ENCODE peak calls at places on chromosomes 12 and 14, in five cellular contexts. P, N, I, Y and O are unnamed samples.

GRCh38 chr12:3187846-3188755 is 110.9 kb downstream of the TSPAN9 start:
- DNase-seq in P (no peak), N (no peak), Y (no peak), I (no peak), O (no peak)

GRCh38 chr12:106585862-106586534 is 3.2 kb downstream of the RFX4 start:
- DNase-seq in P (peak), I (no peak), Y (no peak), N (no peak), O (no peak)

GRCh38 chr12:46168426-46168825 is 100.4 kb downstream of the SLC38A1 start:
- DNase-seq in Y (no peak), I (no peak), P (no peak), N (no peak), O (no peak)

GRCh38 chr14:95664046-95664445 is 22.2 kb upstream of the TCL1B start:
- DNase-seq in N (no peak), Y (peak), I (no peak), P (no peak), O (no peak)

GRCh38 chr14:33899723-33900341 is 51.0 kb downstream of the EGLN3 start:
- DNase-seq in P (no peak), N (no peak), Y (no peak), I (no peak), O (no peak)

GRCh38 chr12:125936502-125936901 is 871.3 kb downstream of the AACS start:
- DNase-seq in I (no peak), N (no peak), P (no peak), Y (no peak), O (no peak)

GRCh38 chr14:79201545-79202247 is 1009.6 kb downstream of the DIO2 start:
- DNase-seq in P (peak), N (no peak), Y (no peak), I (no peak), O (peak)

GRCh38 chr12:5185435-5186069 is 141.9 kb downstream of the KCNA5 start:
- DNase-seq in I (no peak), Y (no peak), P (no peak), N (no peak), O (no peak)

GRCh38 chr14:71286126-71286525 is 378.9 kb downstream of the PCNX1 start:
- DNase-seq in Y (no peak), I (no peak), N (no peak), P (no peak), O (no peak)

GRCh38 chr12:73731658-73732057 is 806.0 kb upstream of the ATXN7L3B start:
- DNase-seq in N (no peak), I (no peak), Y (no peak), P (no peak), O (peak)

GRCh38 chr12:108337235-108338223 is 1.6 kb downstream of the CMKLR1 start:
- DNase-seq in Y (no peak), N (no peak), I (peak), P (peak), O (no peak)

GRCh38 chr14:50257728-50258127 is 26.4 kb upstream of the SOS2 start:
- DNase-seq in I (no peak), P (no peak), Y (no peak), N (no peak), O (no peak)
- TF ChIP-seq CTCF in I (no peak), P (no peak), Y (no peak), N (no peak), O (no peak)

GRCh38 chr12:12804432-12804886 is 8.7 kb upstream of the DDX47 start:
- DNase-seq in P (peak), Y (no peak), I (peak), N (no peak), O (peak)
- H3K4me3 ChIP-seq in P (no peak), Y (no peak), I (no peak), N (no peak), O (peak)

GRCh38 chr12:42550815-42551214 is 38.7 kb downstream of the PRICKLE1 start:
- DNase-seq in N (no peak), Y (no peak), I (no peak), P (no peak), O (no peak)
- TF ChIP-seq CTCF in N (no peak), Y (no peak), I (no peak), P (no peak), O (no peak)

DNA sequence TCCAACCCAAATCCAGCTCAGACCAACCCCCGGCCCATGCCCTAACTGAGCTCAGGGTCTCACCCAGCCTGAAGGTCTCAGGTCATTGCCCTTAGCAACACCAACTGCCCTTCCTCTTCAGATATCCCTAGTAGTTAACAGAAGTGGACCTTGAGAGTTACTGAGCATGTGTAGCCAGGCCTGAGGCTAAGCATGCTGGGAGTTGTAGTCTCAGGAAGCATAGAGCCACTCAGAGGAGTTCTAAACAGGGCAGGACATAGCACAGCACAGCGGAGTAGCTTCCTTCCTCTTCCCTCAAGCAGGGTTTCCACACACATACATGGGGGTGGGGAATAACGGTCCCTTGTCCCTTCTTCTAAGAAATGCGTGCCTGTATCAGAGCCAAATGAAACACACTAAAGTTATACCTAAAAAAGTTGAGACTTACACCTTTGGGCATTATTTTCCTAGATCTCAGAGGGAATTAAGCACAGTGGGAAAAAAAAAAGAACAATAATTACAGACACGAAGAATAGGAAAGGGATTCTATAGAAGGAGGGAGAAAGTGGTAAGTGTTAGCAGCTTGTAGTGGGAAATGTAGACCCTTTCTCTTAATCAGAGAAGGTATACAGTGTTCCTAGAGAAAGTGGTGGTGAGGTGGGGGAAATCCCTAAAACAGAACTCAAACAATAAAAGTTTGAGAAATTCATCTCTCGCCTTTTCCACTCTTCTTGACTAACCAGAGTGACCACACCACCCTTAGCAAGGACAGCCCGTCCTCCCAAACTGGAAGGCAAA is 4.4 kb downstream of the KMT2D start:
- DNase-seq in I (peak), P (peak), N (no peak), Y (peak), O (no peak)
- H3K4me3 ChIP-seq in I (peak), P (no peak), N (peak), Y (no peak), O (peak)

GRCh38 chr14:31934767-31935266 is 142.3 kb upstream of the ARHGAP5 start:
- DNase-seq in I (peak), N (no peak), P (peak), Y (no peak), O (no peak)
- TF ChIP-seq CTCF in I (peak), N (peak), P (peak), Y (no peak), O (peak)

GRCh38 chr12:52874573-52875435 is 26.0 kb upstream of the KRT78 start:
- DNase-seq in N (no peak), Y (no peak), I (no peak), P (peak), O (no peak)

GRCh38 chr12:52877242-52877641 is 27.6 kb downstream of the KRT8 start:
- DNase-seq in I (no peak), N (no peak), Y (no peak), P (no peak), O (no peak)

GRCh38 chr12:52879394-52880351 is 25.2 kb downstream of the KRT8 start:
- DNase-seq in I (peak), Y (peak), N (peak), P (peak), O (peak)

GRCh38 chr12:52876371-52876770 is 27.6 kb upstream of the KRT78 start:
- DNase-seq in P (no peak), N (peak), I (no peak), Y (peak), O (no peak)

GRCh38 chr12:52878507-52879393 is 26.1 kb downstream of the KRT8 start:
- DNase-seq in N (no peak), Y (no peak), I (no peak), P (peak), O (peak)
- H3K4me3 ChIP-seq in N (no peak), Y (no peak), I (no peak), P (no peak), O (no peak)

DNA sequence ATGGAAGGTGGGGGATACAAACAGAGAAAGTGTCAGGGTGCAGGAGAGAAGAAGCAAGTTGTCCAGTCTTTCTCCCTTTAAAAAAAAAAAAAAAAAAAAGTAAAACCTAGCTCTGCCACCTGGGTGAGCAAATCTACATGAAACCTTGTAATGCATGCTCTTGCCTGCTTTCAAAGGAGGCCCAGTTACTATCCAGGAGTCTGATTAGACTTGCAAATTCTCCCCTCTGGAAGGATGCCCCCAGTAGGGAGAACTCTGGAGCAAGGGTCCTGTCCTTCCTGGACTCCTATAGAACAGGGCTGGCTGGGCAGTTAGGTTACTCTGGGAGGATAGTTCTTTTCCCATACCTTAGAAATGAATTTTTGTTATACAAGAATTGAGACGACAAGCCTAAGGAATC is 30.6 kb downstream of the RAB35 start:
- DNase-seq in Y (no peak), N (no peak), I (no peak), P (no peak), O (no peak)
- TF ChIP-seq CTCF in Y (no peak), N (no peak), I (no peak), P (no peak), O (no peak)

GRCh38 chr14:99175331-99176155 is 96.5 kb downstream of the BCL11B start:
- DNase-seq in N (no peak), Y (no peak), P (no peak), I (no peak), O (no peak)
- H3K4me3 ChIP-seq in N (no peak), Y (no peak), P (no peak), I (no peak), O (no peak)

GRCh38 chr12:123061806-123062205 is 81.3 kb downstream of the ARL6IP4 start:
- DNase-seq in Y (no peak), N (no peak), P (no peak), I (no peak), O (no peak)

GRCh38 chr12:123064356-123064755 is 83.9 kb downstream of the ARL6IP4 start:
- DNase-seq in I (no peak), P (no peak), Y (no peak), N (peak), O (no peak)

GRCh38 chr12:123064885-123065619 is 84.6 kb downstream of the ARL6IP4 start:
- DNase-seq in P (no peak), I (peak), N (no peak), Y (no peak), O (no peak)

GRCh38 chr12:123062682-123063426 is 82.4 kb downstream of the ARL6IP4 start:
- DNase-seq in N (peak), P (peak), Y (peak), I (peak), O (peak)

DNA sequence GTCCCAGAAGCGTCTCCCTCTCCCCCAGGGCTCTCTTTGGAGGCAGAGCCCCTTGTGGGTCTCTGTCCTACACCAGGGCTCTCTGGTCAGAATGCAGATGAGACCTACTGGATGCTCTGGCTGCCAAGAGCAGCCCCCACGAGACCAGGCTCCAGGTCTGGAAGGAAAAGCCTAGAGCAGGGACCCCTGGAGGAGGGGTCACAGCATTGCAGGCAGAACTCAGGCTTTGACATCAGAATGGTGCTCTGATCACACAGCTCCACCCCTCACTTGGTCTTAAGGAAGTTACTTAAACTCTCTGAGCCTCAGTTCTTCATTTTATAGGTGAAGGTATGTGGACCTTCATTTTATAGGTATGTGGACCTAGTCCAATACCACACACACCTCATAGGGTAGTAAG is 83.1 kb downstream of the ARL6IP4 start:
- DNase-seq in P (peak), N (no peak), Y (no peak), I (peak), O (no peak)
- TF ChIP-seq CTCF in P (peak), N (peak), Y (peak), I (peak), O (peak)

DNA sequence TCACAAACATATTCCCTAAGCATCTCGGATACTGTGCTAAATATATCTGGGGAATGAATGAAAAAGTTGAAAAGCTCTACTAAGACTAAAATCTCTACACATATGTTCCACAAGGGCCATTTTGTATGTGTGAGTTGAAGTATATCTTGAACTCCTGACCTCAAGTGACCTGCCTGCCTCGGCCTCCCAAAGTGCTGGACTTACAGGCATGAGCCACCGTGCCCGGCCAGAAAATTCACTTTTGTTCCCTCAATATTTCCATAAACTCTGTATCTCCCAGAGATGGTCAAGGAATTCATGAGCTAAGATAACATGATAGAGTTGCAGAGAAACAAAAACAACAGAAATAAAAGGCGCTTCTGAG is 1.5 kb upstream of the TUBA1C start:
- DNase-seq in I (no peak), Y (no peak), N (no peak), P (no peak), O (no peak)
- H3K4me3 ChIP-seq in I (peak), Y (no peak), N (peak), P (no peak), O (no peak)